ENCODE peak calls at places on chromosome 18, in six cellular contexts. W is K562, M is GM12891, E is HepG2, J is H1, V is GM12878. U is an unnamed sample.
A peak's percentile ranks its signal among the peaks of the same experiment; 100 is the strongest.

GRCh38 chr18:58247363-58247834 is 203.4 kb downstream of the NEDD4L start:
- DNase-seq in W (no peak), M (no peak), E (no peak), J (no peak), V (no peak), U (no peak)

GRCh38 chr18:26119246-26119645 is 14.4 kb upstream of the PSMA8 start:
- DNase-seq in W (no peak), M (no peak), E (no peak), J (no peak), V (no peak), U (no peak)

GRCh38 chr18:50286391-50287027 is 983 bp downstream of the CXXC1 start:
- DNase-seq in W (peak; percentile 56), M (no peak), E (no peak), J (no peak), V (no peak), U (no peak)

GRCh38 chr18:3138274-3138975 is 81.3 kb downstream of the MYOM1 start:
- DNase-seq in W (no peak), M (no peak), E (no peak), J (no peak), V (no peak), U (no peak)

GRCh38 chr18:35776481-35776880 is 194.9 kb downstream of the GALNT1 start:
- DNase-seq in W (no peak), M (no peak), E (no peak), J (no peak), V (no peak), U (no peak)

GRCh38 chr18:43312891-43313290 is 35.6 kb upstream of the SYT4 start:
- DNase-seq in W (no peak), M (no peak), E (no peak), J (no peak), V (no peak), U (no peak)

GRCh38 chr18:58761241-58761969 is 90.1 kb downstream of the MALT1 start:
- DNase-seq in W (no peak), M (peak; percentile 35), E (no peak), J (no peak), V (peak; percentile 84), U (no peak)

GRCh38 chr18:50757358-50757757 is 62.5 kb downstream of the MRO start:
- DNase-seq in W (no peak), M (no peak), E (no peak), J (no peak), V (no peak), U (no peak)

GRCh38 chr18:74132201-74132600 is 15.4 kb downstream of the FBXO15 start:
- DNase-seq in W (no peak), M (no peak), E (no peak), J (no peak), V (no peak), U (no peak)

GRCh38 chr18:36149514-36150289 is 20.0 kb downstream of the ELP2 start:
- DNase-seq in W (no peak), M (peak; percentile 25), E (no peak), J (no peak), V (peak; percentile 32), U (no peak)

GRCh38 chr18:35588995-35589394 is 7.5 kb downstream of the GALNT1 start:
- DNase-seq in W (peak; percentile 30), M (no peak), E (peak; percentile 35), J (peak; percentile 46), V (no peak), U (no peak)

GRCh38 chr18:4068552-4069158 is 386.5 kb downstream of the DLGAP1 start:
- DNase-seq in W (peak; percentile 58), M (peak; percentile 9), E (peak; percentile 34), J (no peak), V (peak; percentile 25), U (no peak)

GRCh38 chr18:74722237-74722636 is 124.6 kb downstream of the ZNF407 start:
- DNase-seq in W (no peak), M (no peak), E (no peak), J (no peak), V (no peak), U (no peak)

GRCh38 chr18:6039055-6039454 is 143.7 kb upstream of the TMEM200C start:
- DNase-seq in W (no peak), M (no peak), E (no peak), J (no peak), V (no peak), U (no peak)

GRCh38 chr18:62897153-62897552 is 181.8 kb downstream of the PHLPP1 start:
- DNase-seq in W (no peak), M (no peak), E (no peak), J (no peak), V (no peak), U (no peak)

GRCh38 chr18:43662657-43663056 is 385.4 kb upstream of the SYT4 start:
- DNase-seq in W (no peak), M (no peak), E (no peak), J (no peak), V (no peak), U (no peak)

GRCh38 chr18:50340078-50340477 is 34.8 kb upstream of the SKA1 start:
- DNase-seq in W (no peak), M (no peak), E (no peak), J (peak; percentile 7), V (no peak), U (no peak)

GRCh38 chr18:78659057-78659456 is 320.6 kb upstream of the SALL3 start:
- DNase-seq in W (no peak), M (no peak), E (no peak), J (no peak), V (no peak), U (no peak)

GRCh38 chr18:62976227-62976626 is 260.9 kb downstream of the PHLPP1 start:
- DNase-seq in W (no peak), M (no peak), E (no peak), J (no peak), V (no peak), U (no peak)

GRCh38 chr18:37663446-37663845 is 97.8 kb upstream of the CELF4 start:
- DNase-seq in W (no peak), M (no peak), E (no peak), J (no peak), V (no peak), U (no peak)

GRCh38 chr18:37667836-37668235 is 102.2 kb upstream of the CELF4 start:
- DNase-seq in W (no peak), M (no peak), E (no peak), J (no peak), V (no peak), U (no peak)

GRCh38 chr18:37662546-37663339 is 97.1 kb upstream of the CELF4 start:
- DNase-seq in W (no peak), M (no peak), E (no peak), J (no peak), V (no peak), U (no peak)

GRCh38 chr18:37666986-37667385 is 101.4 kb upstream of the CELF4 start:
- DNase-seq in W (no peak), M (no peak), E (no peak), J (no peak), V (no peak), U (no peak)

DNA sequence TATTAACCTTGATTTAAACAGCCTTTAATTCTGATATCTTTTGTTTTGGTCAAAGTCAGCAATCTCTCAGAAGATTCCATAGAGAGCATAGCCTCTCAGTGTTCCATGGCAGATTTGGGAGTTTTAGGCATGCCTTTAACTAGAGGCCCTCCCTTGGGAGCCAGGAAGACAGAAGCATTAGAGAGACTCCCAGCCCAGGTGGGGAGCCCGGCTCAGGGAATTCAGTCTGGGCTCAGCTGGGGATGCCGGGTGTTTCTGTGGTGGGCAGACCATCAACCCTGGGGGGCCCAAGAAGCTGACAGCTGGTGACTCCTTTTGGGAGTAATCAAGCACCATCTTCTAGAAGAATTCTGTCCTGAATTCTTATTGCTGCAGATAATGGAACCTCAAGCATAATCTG is 99.7 kb upstream of the CELF4 start:
- DNase-seq in W (no peak), M (no peak), E (no peak), J (no peak), V (no peak), U (no peak)
- TF ChIP-seq TAF1 in W (no peak), M (no peak), E (no peak), J (no peak), V (no peak), U (no peak)

DNA sequence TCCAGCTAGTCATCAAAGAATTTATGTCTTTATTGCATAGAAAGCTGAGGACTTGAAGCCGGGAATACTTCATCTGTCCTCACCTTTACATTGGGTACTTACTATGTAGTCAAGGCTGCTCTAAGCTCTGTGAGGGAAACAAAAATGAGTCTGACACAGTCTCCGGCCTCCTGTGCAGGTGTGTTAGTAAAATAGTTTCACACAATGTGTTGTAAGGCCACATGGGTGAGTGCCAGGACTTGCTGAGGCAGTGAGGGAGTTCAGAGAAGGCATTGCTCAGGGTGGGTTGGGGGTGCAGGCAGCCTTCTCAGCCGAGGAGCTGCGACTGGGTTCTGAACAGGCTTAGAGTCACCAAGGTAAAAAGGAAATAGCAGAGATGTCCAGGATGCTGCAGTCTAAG is 54.5 kb upstream of the SMAD2 start:
- DNase-seq in W (no peak), M (no peak), E (no peak), J (no peak), V (no peak), U (no peak)
- TF ChIP-seq POLR2A in W (no peak), M (no peak), E (no peak), J (no peak), V (no peak), U (no peak)

GRCh38 chr18:13500891-13501887 is 225.2 kb downstream of the FAM210A start:
- DNase-seq in W (no peak), M (no peak), E (no peak), J (no peak), V (no peak), U (no peak)

GRCh38 chr18:13501896-13502295 is 224.5 kb downstream of the FAM210A start:
- DNase-seq in W (no peak), M (peak; percentile 50), E (no peak), J (no peak), V (peak; percentile 57), U (peak; percentile 40)

GRCh38 chr18:13500227-13500865 is 226.0 kb downstream of the FAM210A start:
- DNase-seq in W (no peak), M (no peak), E (peak; percentile 8), J (peak; percentile 59), V (no peak), U (no peak)

GRCh38 chr18:13503839-13504238 is 222.5 kb downstream of the FAM210A start:
- DNase-seq in W (no peak), M (no peak), E (no peak), J (no peak), V (no peak), U (no peak)

DNA sequence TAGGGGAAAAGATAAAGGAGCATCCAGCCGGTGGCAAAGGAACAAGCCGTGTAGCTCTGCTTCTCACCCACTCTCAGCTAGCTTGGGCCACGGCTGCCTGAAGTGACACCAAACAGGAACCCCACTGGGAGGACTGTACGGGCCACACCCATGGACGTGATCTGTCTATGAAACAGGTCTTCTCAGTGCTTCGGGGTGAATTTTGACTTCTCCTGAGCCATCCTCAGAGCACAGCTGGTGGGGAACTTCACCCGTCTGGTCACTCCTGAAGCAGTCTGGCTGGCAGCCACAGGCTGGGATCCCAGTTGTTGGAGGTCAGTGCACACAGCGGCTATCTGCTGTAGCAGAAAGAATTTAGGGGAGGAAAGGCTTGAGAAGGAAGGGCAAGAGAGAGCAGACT is 223.8 kb downstream of the FAM210A start:
- DNase-seq in W (no peak), M (no peak), E (no peak), J (no peak), V (no peak), U (no peak)
- TF ChIP-seq TAF1 in W (no peak), M (no peak), E (no peak), J (no peak), V (no peak), U (no peak)

GRCh38 chr18:23982154-23983071 is 32.1 kb upstream of the TTC39C start:
- DNase-seq in W (no peak), M (no peak), E (no peak), J (no peak), V (no peak), U (no peak)
- TF ChIP-seq POLR2A in W (no peak), M (no peak), E (no peak), J (no peak), V (no peak), U (no peak)

U was measured in GM12892.